ENCODE peak calls at places on chromosome X, in six cellular contexts. One of them, this sample, is unnamed.

GRCh38 chrX:9278475-9279270 is 186.2 kb upstream of the TBL1X start:
- DNase-seq in RPMI7951: peak
- DNase-seq in GM03348: peak
- DNase-seq in anterior cingulate cortex: no peak
- DNase-seq in activated naive CD4-positive, alpha-beta T cell treated with anti-CD3 and anti-CD28 coated beads, Interleukin-2, amount 50 U/mL, for 72 hours: no peak
- DNase-seq in fibroblast of lung: peak
- DNase-seq in this sample: no peak

GRCh38 chrX:41265615-41266014 is 68.3 kb upstream of the DDX3X start:
- DNase-seq in activated naive CD4-positive, alpha-beta T cell treated with anti-CD3 and anti-CD28 coated beads, Interleukin-2, amount 50 U/mL, for 72 hours: peak
- DNase-seq in fibroblast of lung: peak
- DNase-seq in GM03348: peak
- DNase-seq in RPMI7951: peak
- DNase-seq in anterior cingulate cortex: peak
- DNase-seq in this sample: no peak

GRCh38 chrX:101051549-101052302 is at the start of gene TRMT2B:
- DNase-seq in anterior cingulate cortex: peak
- DNase-seq in RPMI7951: peak
- DNase-seq in activated naive CD4-positive, alpha-beta T cell treated with anti-CD3 and anti-CD28 coated beads, Interleukin-2, amount 50 U/mL, for 72 hours: peak
- DNase-seq in GM03348: peak
- DNase-seq in fibroblast of lung: peak
- DNase-seq in this sample: peak

GRCh38 chrX:40007136-40007535 is 90.6 kb downstream of the BCOR start:
- DNase-seq in GM03348: no peak
- DNase-seq in fibroblast of lung: no peak
- DNase-seq in activated naive CD4-positive, alpha-beta T cell treated with anti-CD3 and anti-CD28 coated beads, Interleukin-2, amount 50 U/mL, for 72 hours: no peak
- DNase-seq in anterior cingulate cortex: no peak
- DNase-seq in RPMI7951: no peak
- DNase-seq in this sample: no peak

GRCh38 chrX:40105016-40105790 is 7.4 kb upstream of the BCOR start:
- DNase-seq in activated naive CD4-positive, alpha-beta T cell treated with anti-CD3 and anti-CD28 coated beads, Interleukin-2, amount 50 U/mL, for 72 hours: peak
- DNase-seq in GM03348: peak
- DNase-seq in anterior cingulate cortex: peak
- DNase-seq in fibroblast of lung: no peak
- DNase-seq in RPMI7951: peak
- DNase-seq in this sample: peak

GRCh38 chrX:124211312-124211942 is 121.0 kb upstream of the TEX13D start:
- DNase-seq in anterior cingulate cortex: no peak
- DNase-seq in RPMI7951: peak
- DNase-seq in fibroblast of lung: peak
- DNase-seq in activated naive CD4-positive, alpha-beta T cell treated with anti-CD3 and anti-CD28 coated beads, Interleukin-2, amount 50 U/mL, for 72 hours: no peak
- DNase-seq in GM03348: peak
- DNase-seq in this sample: no peak

GRCh38 chrX:73401591-73402266 is 45.1 kb upstream of the CDX4 start:
- DNase-seq in fibroblast of lung: no peak
- DNase-seq in activated naive CD4-positive, alpha-beta T cell treated with anti-CD3 and anti-CD28 coated beads, Interleukin-2, amount 50 U/mL, for 72 hours: no peak
- DNase-seq in GM03348: no peak
- DNase-seq in RPMI7951: no peak
- DNase-seq in anterior cingulate cortex: no peak
- DNase-seq in this sample: no peak

GRCh38 chrX:79290596-79290995 is 76.5 kb downstream of the ITM2A start:
- DNase-seq in activated naive CD4-positive, alpha-beta T cell treated with anti-CD3 and anti-CD28 coated beads, Interleukin-2, amount 50 U/mL, for 72 hours: no peak
- DNase-seq in RPMI7951: no peak
- DNase-seq in GM03348: no peak
- DNase-seq in anterior cingulate cortex: no peak
- DNase-seq in fibroblast of lung: no peak
- DNase-seq in this sample: no peak

GRCh38 chrX:104435249-104435648 is 130.8 kb upstream of the IL1RAPL2 start:
- DNase-seq in RPMI7951: no peak
- DNase-seq in fibroblast of lung: no peak
- DNase-seq in anterior cingulate cortex: no peak
- DNase-seq in activated naive CD4-positive, alpha-beta T cell treated with anti-CD3 and anti-CD28 coated beads, Interleukin-2, amount 50 U/mL, for 72 hours: no peak
- DNase-seq in GM03348: no peak
- DNase-seq in this sample: no peak

GRCh38 chrX:135981662-135982061 is 3.6 kb upstream of the SLC9A6 start:
- DNase-seq in activated naive CD4-positive, alpha-beta T cell treated with anti-CD3 and anti-CD28 coated beads, Interleukin-2, amount 50 U/mL, for 72 hours: no peak
- DNase-seq in fibroblast of lung: peak
- DNase-seq in RPMI7951: no peak
- DNase-seq in anterior cingulate cortex: no peak
- DNase-seq in GM03348: no peak
- DNase-seq in this sample: no peak

GRCh38 chrX:56793533-56794320 is 64.7 kb downstream of the NBDY start:
- DNase-seq in GM03348: no peak
- DNase-seq in fibroblast of lung: no peak
- DNase-seq in anterior cingulate cortex: no peak
- DNase-seq in RPMI7951: peak
- DNase-seq in activated naive CD4-positive, alpha-beta T cell treated with anti-CD3 and anti-CD28 coated beads, Interleukin-2, amount 50 U/mL, for 72 hours: no peak
- DNase-seq in this sample: no peak

GRCh38 chrX:118824173-118824782 is 654 bp downstream of the ZCCHC12 start:
- DNase-seq in activated naive CD4-positive, alpha-beta T cell treated with anti-CD3 and anti-CD28 coated beads, Interleukin-2, amount 50 U/mL, for 72 hours: no peak
- DNase-seq in fibroblast of lung: no peak
- DNase-seq in GM03348: no peak
- DNase-seq in anterior cingulate cortex: no peak
- DNase-seq in RPMI7951: no peak
- DNase-seq in this sample: no peak

GRCh38 chrX:45602151-45602550 is 401.5 kb upstream of the DIPK2B start:
- DNase-seq in RPMI7951: no peak
- DNase-seq in fibroblast of lung: peak
- DNase-seq in anterior cingulate cortex: no peak
- DNase-seq in GM03348: peak
- DNase-seq in activated naive CD4-positive, alpha-beta T cell treated with anti-CD3 and anti-CD28 coated beads, Interleukin-2, amount 50 U/mL, for 72 hours: no peak
- DNase-seq in this sample: no peak

GRCh38 chrX:133677123-133678063 is 262.1 kb upstream of the GPC4 start:
- DNase-seq in GM03348: no peak
- DNase-seq in anterior cingulate cortex: no peak
- DNase-seq in fibroblast of lung: no peak
- DNase-seq in activated naive CD4-positive, alpha-beta T cell treated with anti-CD3 and anti-CD28 coated beads, Interleukin-2, amount 50 U/mL, for 72 hours: no peak
- DNase-seq in RPMI7951: no peak
- DNase-seq in this sample: no peak

GRCh38 chrX:99572711-99573110 is 837.4 kb downstream of the PCDH19 start:
- DNase-seq in GM03348: no peak
- DNase-seq in anterior cingulate cortex: no peak
- DNase-seq in fibroblast of lung: no peak
- DNase-seq in RPMI7951: no peak
- DNase-seq in activated naive CD4-positive, alpha-beta T cell treated with anti-CD3 and anti-CD28 coated beads, Interleukin-2, amount 50 U/mL, for 72 hours: no peak
- DNase-seq in this sample: no peak

GRCh38 chrX:36909584-36909983 is 98.6 kb upstream of the FAM47C start:
- DNase-seq in fibroblast of lung: peak
- DNase-seq in GM03348: no peak
- DNase-seq in activated naive CD4-positive, alpha-beta T cell treated with anti-CD3 and anti-CD28 coated beads, Interleukin-2, amount 50 U/mL, for 72 hours: no peak
- DNase-seq in anterior cingulate cortex: no peak
- DNase-seq in RPMI7951: peak
- DNase-seq in this sample: no peak

GRCh38 chrX:10208953-10209352 is 52.2 kb downstream of the CLCN4 start:
- DNase-seq in activated naive CD4-positive, alpha-beta T cell treated with anti-CD3 and anti-CD28 coated beads, Interleukin-2, amount 50 U/mL, for 72 hours: no peak
- DNase-seq in GM03348: no peak
- DNase-seq in anterior cingulate cortex: no peak
- DNase-seq in RPMI7951: no peak
- DNase-seq in fibroblast of lung: no peak
- DNase-seq in this sample: no peak

GRCh38 chrX:102154900-102155805 is 624 bp downstream of the BEX5 start:
- DNase-seq in fibroblast of lung: no peak
- DNase-seq in anterior cingulate cortex: no peak
- DNase-seq in RPMI7951: no peak
- DNase-seq in GM03348: peak
- DNase-seq in activated naive CD4-positive, alpha-beta T cell treated with anti-CD3 and anti-CD28 coated beads, Interleukin-2, amount 50 U/mL, for 72 hours: peak
- DNase-seq in this sample: no peak